ENCODE peak calls at places on chromosomes 11 and 22, in five cellular contexts. One of them, this sample, is unnamed.

GRCh38 chr11:37786214-37786755 is 1188.2 kb upstream of the RAG2 start:
- DNase-seq in mucosa of descending colon: no peak
- DNase-seq in hippocampal formation: no peak
- DNase-seq in GM04503: no peak
- DNase-seq in HFFc6: peak; percentile 61
- DNase-seq in this sample: peak; percentile 18

GRCh38 chr11:68370211-68371111 is 58.1 kb downstream of the LRP5 start:
- DNase-seq in hippocampal formation: no peak
- DNase-seq in GM04503: peak; percentile 29
- DNase-seq in HFFc6: no peak
- DNase-seq in mucosa of descending colon: no peak
- DNase-seq in this sample: no peak

GRCh38 chr11:114251797-114252327 is 44.3 kb upstream of the NNMT start:
- DNase-seq in GM04503: no peak
- DNase-seq in HFFc6: no peak
- DNase-seq in mucosa of descending colon: no peak
- DNase-seq in hippocampal formation: no peak
- DNase-seq in this sample: no peak

GRCh38 chr22:25774575-25775026 is 32.6 kb downstream of the MYO18B start:
- DNase-seq in hippocampal formation: no peak
- DNase-seq in mucosa of descending colon: no peak
- DNase-seq in GM04503: no peak
- DNase-seq in HFFc6: no peak
- DNase-seq in this sample: no peak

GRCh38 chr11:116740741-116741140 is 32.0 kb downstream of the BUD13 start:
- DNase-seq in HFFc6: no peak
- DNase-seq in mucosa of descending colon: no peak
- DNase-seq in GM04503: no peak
- DNase-seq in hippocampal formation: no peak
- DNase-seq in this sample: no peak

GRCh38 chr11:111976614-111977140 is 39.5 kb downstream of the DIXDC1 start:
- DNase-seq in hippocampal formation: peak; percentile 33
- DNase-seq in mucosa of descending colon: no peak
- DNase-seq in GM04503: no peak
- DNase-seq in HFFc6: no peak
- DNase-seq in this sample: no peak

GRCh38 chr11:94664336-94664735 is 97.2 kb downstream of the PIWIL4 start:
- DNase-seq in hippocampal formation: no peak
- DNase-seq in HFFc6: no peak
- DNase-seq in mucosa of descending colon: no peak
- DNase-seq in GM04503: no peak
- DNase-seq in this sample: no peak

GRCh38 chr11:1844221-1845094 is 5.7 kb downstream of the TNNI2 start:
- DNase-seq in HFFc6: no peak
- DNase-seq in mucosa of descending colon: peak; percentile 85
- DNase-seq in GM04503: no peak
- DNase-seq in hippocampal formation: no peak
- DNase-seq in this sample: no peak

GRCh38 chr11:72969894-72970335 is 155.7 kb downstream of the ATG16L2 start:
- DNase-seq in GM04503: peak; percentile 62
- DNase-seq in HFFc6: peak; percentile 84
- DNase-seq in mucosa of descending colon: no peak
- DNase-seq in hippocampal formation: no peak
- DNase-seq in this sample: peak; percentile 77

GRCh38 chr11:73929388-73929787 is 21.4 kb upstream of the DNAJB13 start:
- DNase-seq in mucosa of descending colon: no peak
- DNase-seq in HFFc6: no peak
- DNase-seq in hippocampal formation: no peak
- DNase-seq in GM04503: no peak
- DNase-seq in this sample: no peak

GRCh38 chr22:23036684-23037428 is 33.5 kb upstream of the GNAZ start:
- DNase-seq in hippocampal formation: no peak
- DNase-seq in GM04503: peak; percentile 55
- DNase-seq in HFFc6: peak; percentile 64
- DNase-seq in mucosa of descending colon: no peak
- DNase-seq in this sample: peak; percentile 10

GRCh38 chr22:43592470-43592869 is 180.7 kb downstream of the MPPED1 start:
- DNase-seq in mucosa of descending colon: no peak
- DNase-seq in HFFc6: no peak
- DNase-seq in GM04503: no peak
- DNase-seq in hippocampal formation: no peak
- DNase-seq in this sample: no peak

GRCh38 chr11:59174664-59175033 is 2.7 kb downstream of the DTX4 start:
- DNase-seq in HFFc6: peak; percentile 80
- DNase-seq in mucosa of descending colon: peak; percentile 56
- DNase-seq in GM04503: no peak
- DNase-seq in hippocampal formation: no peak
- DNase-seq in this sample: no peak

GRCh38 chr11:30258679-30259078 is 27.9 kb downstream of the FSHB start:
- DNase-seq in mucosa of descending colon: no peak
- DNase-seq in GM04503: no peak
- DNase-seq in hippocampal formation: no peak
- DNase-seq in HFFc6: no peak
- DNase-seq in this sample: no peak

GRCh38 chr22:46355369-46355995 is 20.0 kb downstream of the TRMU start:
- DNase-seq in hippocampal formation: no peak
- DNase-seq in mucosa of descending colon: no peak
- DNase-seq in HFFc6: peak; percentile 24
- DNase-seq in GM04503: no peak
- DNase-seq in this sample: no peak

GRCh38 chr22:19869497-19870152 is 15.0 kb upstream of the GNB1L start:
- DNase-seq in GM04503: no peak
- DNase-seq in HFFc6: no peak
- DNase-seq in hippocampal formation: no peak
- DNase-seq in mucosa of descending colon: peak; percentile 37
- DNase-seq in this sample: no peak